ENCODE peak calls at places on chromosomes 1 and 21, in eight cellular contexts. Y is stomach, V is iris pigment epithelial cell, L is activated T-helper 1 cell treated with Interleukin-2 at 50 U/mL for 16 hours, W is colonic mucosa, K is GM23338, N is cardiac muscle cell, O is fibroblast of the conjunctiva. R is an unnamed sample.
A peak's percentile ranks its signal among the peaks of the same experiment; 100 is the strongest.

GRCh38 chr1:20212685-20213331 is 26.5 kb upstream of the PLA2G2C start:
- DNase-seq in Y (peak; percentile 70), V (peak; percentile 38), L (peak; percentile 15), W (peak; percentile 78), K (peak; percentile 96), N (peak; percentile 67), O (peak; percentile 16), R (peak; percentile 31)

GRCh38 chr1:23619299-23620188 is 60.2 kb upstream of the ID3 start:
- DNase-seq in Y (peak; percentile 65), V (no peak), L (peak; percentile 88), W (peak; percentile 84), K (peak; percentile 86), N (peak; percentile 30), O (no peak), R (peak; percentile 80)

GRCh38 chr1:9591669-9592509 is 3.2 kb downstream of the TMEM201 start:
- DNase-seq in Y (no peak), V (no peak), L (no peak), W (no peak), K (peak; percentile 27), N (no peak), O (no peak), R (no peak)

GRCh38 chr1:182604835-182605164 is 611 bp upstream of the RGS16 start:
- DNase-seq in Y (no peak), V (no peak), L (no peak), W (no peak), K (no peak), N (no peak), O (no peak), R (no peak)

GRCh38 chr1:172299515-172299914 is 121.0 kb upstream of the C1orf105 start:
- DNase-seq in Y (no peak), V (no peak), L (no peak), W (no peak), K (no peak), N (no peak), O (no peak), R (no peak)

GRCh38 chr1:33099290-33100118 is 18.6 kb downstream of the AZIN2 start:
- DNase-seq in Y (peak; percentile 34), V (peak; percentile 100), L (peak; percentile 49), W (no peak), K (peak; percentile 61), N (peak; percentile 100), O (peak; percentile 99), R (peak; percentile 56)

GRCh38 chr1:70719164-70719563 is 308.1 kb downstream of the CTH start:
- DNase-seq in Y (no peak), V (no peak), L (no peak), W (no peak), K (no peak), N (no peak), O (no peak), R (no peak)

GRCh38 chr1:223649222-223649621 is 16.3 kb downstream of the CAPN8 start:
- DNase-seq in Y (no peak), V (no peak), L (no peak), W (no peak), K (peak; percentile 9), N (no peak), O (no peak), R (no peak)

GRCh38 chr1:117628343-117628742 is 22.5 kb downstream of the TENT5C start:
- DNase-seq in Y (no peak), V (no peak), L (no peak), W (no peak), K (no peak), N (no peak), O (no peak), R (no peak)

GRCh38 chr1:39632491-39633417 is 6.7 kb downstream of the HEYL start:
- DNase-seq in Y (peak; percentile 67), V (peak; percentile 73), L (no peak), W (peak; percentile 37), K (peak; percentile 80), N (peak; percentile 76), O (no peak), R (no peak)

GRCh38 chr21:31665397-31665796 is 5.9 kb downstream of the SOD1 start:
- DNase-seq in Y (no peak), V (peak; percentile 47), L (no peak), W (no peak), K (no peak), N (peak; percentile 49), O (no peak), R (no peak)

GRCh38 chr21:15498455-15498854 is 231.3 kb upstream of the USP25 start:
- DNase-seq in Y (no peak), V (no peak), L (no peak), W (no peak), K (no peak), N (no peak), O (no peak), R (no peak)

GRCh38 chr1:65238010-65238409 is 71.3 kb upstream of the DNAJC6 start:
- DNase-seq in Y (no peak), V (no peak), L (no peak), W (no peak), K (no peak), N (no peak), O (no peak), R (no peak)

R was measured in T-helper 17 cell.